ENCODE peak calls at places on chromosomes 2 and 18, in eight cellular contexts. S is K562, M is brain microvascular endothelial cell, U is heart right ventricle, Q is Peyer's patch, P is amniotic stem cell, Y is right lobe of liver, F is endothelial cell. O is an unnamed sample.

GRCh38 chr18:78972930-78973331 is 6.7 kb upstream of the SALL3 start:
- DNase-seq in S (no peak), M (no peak), U (no peak), Q (no peak), P (no peak), Y (no peak), F (no peak), O (no peak)

GRCh38 chr2:27071990-27072830 is 756 bp upstream of the OST4 start:
- DNase-seq in S (peak), M (no peak), U (peak), Q (peak), P (no peak), Y (no peak), F (no peak), O (peak)

GRCh38 chr2:232365621-232366321 is 12.8 kb upstream of the ALPP start:
- DNase-seq in S (peak), M (peak), U (no peak), Q (no peak), P (no peak), Y (peak), F (peak), O (peak)

GRCh38 chr2:39523308-39524044 is 86.4 kb upstream of the MAP4K3 start:
- DNase-seq in S (peak), M (peak), U (no peak), Q (no peak), P (peak), Y (no peak), F (no peak), O (no peak)

GRCh38 chr2:234514873-234515638 is 18.2 kb upstream of the ARL4C start:
- DNase-seq in S (no peak), M (no peak), U (no peak), Q (no peak), P (no peak), Y (no peak), F (no peak), O (no peak)

GRCh38 chr2:29726976-29727375 is 194.4 kb downstream of the ALK start:
- DNase-seq in S (no peak), M (no peak), U (no peak), Q (no peak), P (no peak), Y (no peak), F (no peak), O (no peak)

GRCh38 chr2:45117383-45117782 is 108.1 kb upstream of the SIX2 start:
- DNase-seq in S (no peak), M (no peak), U (no peak), Q (no peak), P (no peak), Y (no peak), F (no peak), O (no peak)

GRCh38 chr2:238692562-238692961 is 155.3 kb upstream of the TWIST2 start:
- DNase-seq in S (no peak), M (no peak), U (no peak), Q (no peak), P (no peak), Y (no peak), F (no peak), O (no peak)

GRCh38 chr2:108858894-108859293 is 72.3 kb downstream of the CCDC138 start:
- DNase-seq in S (no peak), M (peak), U (no peak), Q (no peak), P (no peak), Y (no peak), F (no peak), O (no peak)

GRCh38 chr18:68843467-68844089 is 45.7 kb downstream of the CCDC102B start:
- DNase-seq in S (no peak), M (no peak), U (no peak), Q (no peak), P (no peak), Y (no peak), F (no peak), O (no peak)

GRCh38 chr2:52475600-52475999 is 1292.0 kb upstream of the CHAC2 start:
- DNase-seq in S (no peak), M (no peak), U (no peak), Q (no peak), P (no peak), Y (no peak), F (no peak), O (no peak)

GRCh38 chr2:45212953-45213635 is 203.8 kb upstream of the SIX2 start:
- DNase-seq in S (no peak), M (no peak), U (no peak), Q (no peak), P (no peak), Y (no peak), F (no peak), O (no peak)

GRCh38 chr2:148848146-148848545 is 26.9 kb upstream of the KIF5C start:
- DNase-seq in S (no peak), M (no peak), U (no peak), Q (no peak), P (no peak), Y (no peak), F (no peak), O (no peak)

GRCh38 chr2:68292108-68292710 is 27.5 kb downstream of the CNRIP1 start:
- DNase-seq in S (peak), M (peak), U (no peak), Q (no peak), P (no peak), Y (no peak), F (no peak), O (no peak)

GRCh38 chr2:239283961-239284801 is 116.6 kb downstream of the HDAC4 start:
- DNase-seq in S (no peak), M (no peak), U (no peak), Q (no peak), P (no peak), Y (peak), F (peak), O (peak)

GRCh38 chr18:7535436-7536190 is 31.5 kb upstream of the PTPRM start:
- DNase-seq in S (no peak), M (no peak), U (no peak), Q (no peak), P (no peak), Y (no peak), F (no peak), O (no peak)

GRCh38 chr2:68240446-68240845 is 11.9 kb downstream of the PPP3R1 start:
- DNase-seq in S (no peak), M (no peak), U (no peak), Q (no peak), P (no peak), Y (no peak), F (no peak), O (no peak)

GRCh38 chr2:41981417-41981816 is 66.4 kb upstream of the PKDCC start:
- DNase-seq in S (no peak), M (no peak), U (no peak), Q (no peak), P (no peak), Y (no peak), F (no peak), O (no peak)

GRCh38 chr18:65468881-65469280 is 281.9 kb upstream of the CDH7 start:
- DNase-seq in S (no peak), M (no peak), U (no peak), Q (no peak), P (no peak), Y (no peak), F (no peak), O (no peak)

GRCh38 chr2:203551653-203552250 is 16.7 kb upstream of the RAPH1 start:
- DNase-seq in S (no peak), M (peak), U (no peak), Q (no peak), P (no peak), Y (peak), F (no peak), O (no peak)

GRCh38 chr2:240452471-240453256 is 17.2 kb downstream of the GPC1 start:
- DNase-seq in S (peak), M (no peak), U (no peak), Q (no peak), P (peak), Y (peak), F (peak), O (no peak)

GRCh38 chr2:207481924-207482323 is 47.8 kb upstream of the CREB1 start:
- DNase-seq in S (peak), M (no peak), U (peak), Q (no peak), P (no peak), Y (no peak), F (no peak), O (no peak)

GRCh38 chr18:50614838-50615237 is 55.0 kb downstream of the MAPK4 start:
- DNase-seq in S (no peak), M (no peak), U (no peak), Q (no peak), P (no peak), Y (peak), F (no peak), O (no peak)

GRCh38 chr2:226742346-226742745 is 57.3 kb downstream of the IRS1 start:
- DNase-seq in S (no peak), M (no peak), U (peak), Q (no peak), P (no peak), Y (peak), F (no peak), O (no peak)